ENCODE peak calls at places on chromosome 15, in eight cellular contexts. B is sigmoid colon, S is stomach, F is suprapubic skin, V is IMR-90, Z is esophagus muscularis mucosa, H is prostate gland, U is uterus. T is an unnamed sample. For H3K4me1, the result is how much of the 10 kb centered on the place peaks cover.

GRCh38 chr15:50450678-50451077 is 26.5 kb downstream of the USP8 start:
- DNase-seq in B (no peak), S (no peak), F (no peak), V (no peak), Z (no peak), H (no peak), U (no peak), T (no peak)

GRCh38 chr15:63238796-63239195 is 38.6 kb upstream of the APH1B start:
- DNase-seq in B (no peak), S (no peak), F (no peak), V (peak), Z (no peak), H (no peak), U (no peak), T (no peak)

GRCh38 chr15:92803852-92804609 is 96.1 kb upstream of the CHD2 start:
- DNase-seq in B (peak), S (peak), F (peak), V (peak), Z (peak), H (peak), U (peak), T (peak)

GRCh38 chr15:41978534-41978933 is 6.2 kb upstream of the EHD4 start:
- DNase-seq in B (no peak), S (peak), F (peak), V (no peak), Z (no peak), H (no peak), U (peak), T (no peak)

GRCh38 chr15:90414408-90415028 is 26.5 kb downstream of the IQGAP1 start:
- DNase-seq in B (no peak), S (no peak), F (no peak), V (peak), Z (no peak), H (no peak), U (no peak), T (no peak)

GRCh38 chr15:89307046-89307587 is 27.5 kb downstream of the POLG start:
- DNase-seq in B (no peak), S (no peak), F (no peak), V (peak), Z (no peak), H (no peak), U (no peak), T (no peak)

GRCh38 chr15:51697150-51697549 is 15.8 kb downstream of the SCG3 start:
- DNase-seq in B (no peak), S (no peak), F (no peak), V (no peak), Z (no peak), H (no peak), U (no peak), T (no peak)

GRCh38 chr15:31102374-31103342 is 1.1 kb upstream of the TRPM1 start:
- DNase-seq in B (no peak), S (no peak), F (no peak), V (no peak), Z (peak), H (no peak), U (no peak), T (no peak)

GRCh38 chr15:95557226-95558046 is 773.1 kb upstream of the NR2F2 start:
- DNase-seq in B (no peak), S (no peak), F (no peak), V (peak), Z (no peak), H (peak), U (peak), T (no peak)

GRCh38 chr15:43267439-43267838 is 711 bp upstream of the TGM5 start:
- DNase-seq in B (no peak), S (no peak), F (no peak), V (no peak), Z (no peak), H (no peak), U (no peak), T (no peak)

GRCh38 chr15:35722506-35722905 is 176.5 kb upstream of the DPH6 start:
- DNase-seq in B (no peak), S (no peak), F (no peak), V (no peak), Z (no peak), H (no peak), U (no peak), T (no peak)

GRCh38 chr15:31268108-31268501 is 58.5 kb upstream of the KLF13 start:
- DNase-seq in B (peak), S (peak), F (peak), V (no peak), Z (peak), H (peak), U (no peak), T (peak)

GRCh38 chr15:31489801-31490646 is 163.4 kb downstream of the KLF13 start:
- DNase-seq in B (peak), S (peak), F (no peak), V (peak), Z (peak), H (peak), U (no peak), T (peak)

GRCh38 chr15:100083572-100083971 is 258.2 kb downstream of the ADAMTS17 start:
- DNase-seq in B (peak), S (no peak), F (no peak), V (no peak), Z (peak), H (no peak), U (no peak), T (no peak)

GRCh38 chr15:88621789-88622604 is 857 bp downstream of the AEN start:
- DNase-seq in B (peak), S (no peak), F (no peak), V (peak), Z (no peak), H (no peak), U (no peak), T (no peak)

GRCh38 chr15:41656188-41656587 is 4.0 kb upstream of the MGA start:
- DNase-seq in B (no peak), S (no peak), F (no peak), V (peak), Z (no peak), H (no peak), U (no peak), T (no peak)

GRCh38 chr15:90470453-90470852 is 59.3 kb upstream of the CRTC3 start:
- DNase-seq in B (no peak), S (no peak), F (no peak), V (no peak), Z (no peak), H (no peak), U (no peak), T (no peak)

GRCh38 chr15:31545257-31545656 is 218.6 kb downstream of the KLF13 start:
- DNase-seq in B (no peak), S (no peak), F (no peak), V (no peak), Z (no peak), H (no peak), U (no peak), T (no peak)

GRCh38 chr15:19987389-19988048 is 554.1 kb downstream of the GOLGA6L6 start:
- DNase-seq in B (no peak), S (no peak), F (no peak), V (no peak), Z (no peak), H (no peak), U (no peak), T (peak)

GRCh38 chr15:98845138-98845884 is 162.3 kb downstream of the PGPEP1L start:
- DNase-seq in B (no peak), S (no peak), F (no peak), V (no peak), Z (no peak), H (no peak), U (peak), T (peak)

GRCh38 chr15:59976480-59976879 is 27.6 kb upstream of the FOXB1 start:
- DNase-seq in B (no peak), S (no peak), F (no peak), V (no peak), Z (no peak), H (no peak), U (no peak), T (no peak)

GRCh38 chr15:60356832-60357231 is 41.0 kb downstream of the ANXA2 start:
- DNase-seq in B (no peak), S (no peak), F (no peak), V (no peak), Z (no peak), H (no peak), U (no peak), T (no peak)

GRCh38 chr15:66404532-66404931 is 17.8 kb downstream of the MAP2K1 start:
- DNase-seq in B (no peak), S (no peak), F (no peak), V (no peak), Z (no peak), H (no peak), U (no peak), T (no peak)

GRCh38 chr15:95669146-95669922 is 661.2 kb upstream of the NR2F2 start:
- DNase-seq in B (no peak), S (no peak), F (no peak), V (no peak), Z (no peak), H (no peak), U (peak), T (peak)

GRCh38 chr15:75234191-75234810 is 23.8 kb upstream of the GOLGA6C start:
- DNase-seq in B (peak), S (no peak), F (no peak), V (no peak), Z (no peak), H (no peak), U (no peak), T (no peak)

DNA sequence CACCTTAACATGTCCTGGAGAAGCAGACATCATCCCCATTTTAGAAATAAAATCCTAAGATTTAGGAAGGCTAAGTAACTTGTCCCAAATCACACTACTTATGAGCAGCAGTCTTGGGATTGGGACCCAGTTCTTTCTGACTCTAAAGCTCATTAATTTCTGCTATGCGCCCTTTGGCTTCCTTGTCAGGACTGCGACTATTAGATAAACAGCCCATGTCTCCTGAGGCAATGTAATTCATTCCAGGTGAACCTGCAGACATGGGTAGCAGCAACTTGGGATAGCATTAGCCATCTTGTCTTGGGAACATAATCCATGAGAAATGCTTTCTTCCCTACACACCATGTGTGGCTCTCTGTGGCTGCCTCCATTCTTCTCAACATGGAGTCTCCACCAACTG is 32.3 kb upstream of the FBN1 start:
- DNase-seq in B (no peak), S (no peak), F (no peak), V (no peak), Z (no peak), H (no peak), U (no peak), T (no peak)
- H3K4me1 ChIP-seq in B (under half), S (under half), F (under half), V (under half), Z (under half), H (under half), U (under half), T (under half)

DNA sequence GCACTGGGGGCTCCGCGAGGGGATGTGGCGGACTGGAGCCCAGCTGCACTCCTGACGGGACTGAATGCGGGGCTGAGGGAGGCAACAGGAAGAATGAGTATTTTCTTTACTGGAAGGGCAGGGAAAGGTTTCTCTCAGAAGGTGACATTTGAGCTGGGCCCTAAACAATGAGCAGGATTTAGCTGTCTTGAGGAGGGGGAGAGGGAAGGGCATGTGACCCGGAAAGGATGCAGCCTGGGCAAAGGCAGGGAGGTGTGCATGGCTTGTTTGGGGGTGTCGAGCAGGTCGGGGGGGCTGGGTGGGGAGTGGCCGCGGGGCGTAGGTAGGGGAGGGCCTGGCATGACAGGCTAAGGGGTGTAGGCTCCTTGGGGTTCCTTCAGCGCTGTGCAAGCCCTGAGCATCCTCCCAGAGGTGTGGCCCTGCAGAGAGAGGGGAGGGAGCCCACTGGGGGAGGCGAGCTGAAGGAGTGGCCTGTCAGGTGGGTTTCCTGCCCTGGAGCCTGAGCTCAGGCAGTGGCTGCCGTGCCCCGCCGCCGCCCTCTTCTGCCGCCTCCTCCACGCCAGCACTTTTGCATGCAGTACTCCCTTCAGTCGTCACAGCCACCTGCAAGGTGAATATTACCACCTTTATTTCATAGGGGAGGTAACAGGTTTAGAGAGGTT is 17.2 kb upstream of the ANKDD1A start:
- DNase-seq in B (peak), S (peak), F (no peak), V (no peak), Z (no peak), H (peak), U (no peak), T (no peak)
- H3K4me3 ChIP-seq in B (no peak), S (peak), F (peak), V (no peak), Z (peak), H (no peak), U (peak), T (peak)

GRCh38 chr15:81060470-81060869 is 59.7 kb downstream of the TLNRD1 start:
- DNase-seq in B (no peak), S (no peak), F (no peak), V (no peak), Z (no peak), H (no peak), U (no peak), T (no peak)

GRCh38 chr15:81053621-81054020 is 52.9 kb downstream of the TLNRD1 start:
- DNase-seq in B (no peak), S (no peak), F (no peak), V (no peak), Z (no peak), H (no peak), U (no peak), T (no peak)

GRCh38 chr15:81054236-81054635 is 53.5 kb downstream of the TLNRD1 start:
- DNase-seq in B (no peak), S (no peak), F (no peak), V (no peak), Z (no peak), H (no peak), U (no peak), T (no peak)

GRCh38 chr15:81052046-81052445 is 51.3 kb downstream of the TLNRD1 start:
- DNase-seq in B (no peak), S (no peak), F (no peak), V (no peak), Z (no peak), H (no peak), U (no peak), T (no peak)

GRCh38 chr15:81056276-81056675 is 55.6 kb downstream of the TLNRD1 start:
- DNase-seq in B (no peak), S (no peak), F (no peak), V (no peak), Z (no peak), H (no peak), U (no peak), T (no peak)
- TF ChIP-seq POLR2A in B (no peak), S (no peak), F (no peak), V (no peak), Z (no peak), H (no peak), U (no peak), T (no peak)

GRCh38 chr15:101210466-101210865 is 41.4 kb downstream of the CHSY1 start:
- DNase-seq in B (no peak), S (no peak), F (no peak), V (peak), Z (no peak), H (no peak), U (no peak), T (no peak)
- H3K4me1 ChIP-seq in B (under half), S (under half), F (half or more), V (under half), Z (under half), H (under half), U (under half), T (under half)

GRCh38 chr15:24957691-24958090 is 2.9 kb downstream of the SNRPN start:
- DNase-seq in B (no peak), S (no peak), F (no peak), V (no peak), Z (no peak), H (no peak), U (no peak), T (peak)
- H3K4me3 ChIP-seq in B (no peak), S (no peak), F (no peak), V (peak), Z (no peak), H (no peak), U (no peak), T (no peak)